ENCODE peak calls at places on chromosomes 1 and 21, in four cellular contexts. T is K562, V is H1, W is HepG2. K is an unnamed sample.

GRCh38 chr21:45984584-45985095 is 3.1 kb downstream of the COL6A1 start:
- DNase-seq in T (no peak), V (no peak), W (no peak), K (no peak)

GRCh38 chr1:92749024-92749634 is 35.8 kb downstream of the EVI5 start:
- DNase-seq in T (peak; percentile 51), V (no peak), W (peak; percentile 62), K (peak; percentile 70)

GRCh38 chr1:37759451-37759850 is 5.5 kb downstream of the EPHA10 start:
- DNase-seq in T (no peak), V (no peak), W (no peak), K (no peak)

GRCh38 chr1:213697192-213697802 is 290.5 kb upstream of the PROX1 start:
- DNase-seq in T (no peak), V (no peak), W (no peak), K (no peak)

GRCh38 chr1:65605621-65606020 is 185.2 kb downstream of the LEPR start:
- DNase-seq in T (no peak), V (no peak), W (no peak), K (no peak)

GRCh38 chr1:85544689-85545203 is 35.8 kb upstream of the CCN1 start:
- DNase-seq in T (no peak), V (no peak), W (peak; percentile 46), K (no peak)

GRCh38 chr1:173195596-173196088 is 11.5 kb downstream of the TNFSF4 start:
- DNase-seq in T (no peak), V (no peak), W (no peak), K (no peak)

GRCh38 chr21:14862794-14863720 is 201.7 kb downstream of the NRIP1 start:
- DNase-seq in T (no peak), V (no peak), W (peak; percentile 13), K (no peak)

GRCh38 chr1:63401945-63402344 is 34.5 kb downstream of the ALG6 start:
- DNase-seq in T (no peak), V (no peak), W (no peak), K (no peak)

GRCh38 chr1:92487078-92487605 is 417 bp upstream of the GFI1 start:
- DNase-seq in T (no peak), V (no peak), W (no peak), K (no peak)

GRCh38 chr1:65065535-65066378 is 82.2 kb upstream of the AK4 start:
- DNase-seq in T (peak; percentile 38), V (no peak), W (no peak), K (no peak)

GRCh38 chr1:165807613-165808012 is 19.8 kb upstream of the UCK2 start:
- DNase-seq in T (no peak), V (no peak), W (no peak), K (no peak)

GRCh38 chr1:7044471-7044805 is 259.2 kb downstream of the CAMTA1 start:
- DNase-seq in T (no peak), V (no peak), W (no peak), K (no peak)

GRCh38 chr1:214895226-214895625 is 187.3 kb upstream of the KCNK2 start:
- DNase-seq in T (no peak), V (no peak), W (no peak), K (no peak)

GRCh38 chr1:235304549-235305451 is 23.2 kb downstream of the ARID4B start:
- DNase-seq in T (no peak), V (no peak), W (no peak), K (no peak)

GRCh38 chr1:8985915-8986813 is 40.1 kb downstream of the SLC2A7 start:
- DNase-seq in T (no peak), V (no peak), W (peak; percentile 55), K (peak; percentile 89)

GRCh38 chr1:19179597-19180271 is 30.3 kb downstream of the UBR4 start:
- DNase-seq in T (peak; percentile 51), V (no peak), W (peak; percentile 33), K (no peak)

GRCh38 chr1:3130268-3130667 is 61.3 kb downstream of the PRDM16 start:
- DNase-seq in T (no peak), V (no peak), W (no peak), K (no peak)

GRCh38 chr1:178494569-178494971 is 2.2 kb downstream of the CLEC20A start:
- DNase-seq in T (no peak), V (no peak), W (no peak), K (no peak)

GRCh38 chr1:29865051-29865450 is 628.7 kb downstream of the PTPRU start:
- DNase-seq in T (no peak), V (no peak), W (no peak), K (no peak)

GRCh38 chr1:88998716-88999115 is 6.3 kb upstream of the KYAT3 start:
- DNase-seq in T (peak; percentile 38), V (no peak), W (peak; percentile 64), K (peak; percentile 21)

GRCh38 chr21:17929514-17929913 is 110.4 kb upstream of the C21orf91 start:
- DNase-seq in T (no peak), V (no peak), W (no peak), K (no peak)

GRCh38 chr1:84434081-84434755 is 35.9 kb downstream of the DNASE2B start:
- DNase-seq in T (no peak), V (no peak), W (no peak), K (no peak)

GRCh38 chr1:21332691-21333449 is 42.6 kb upstream of the ECE1 start:
- DNase-seq in T (no peak), V (no peak), W (peak; percentile 59), K (no peak)

GRCh38 chr1:78490861-78491310 is at the start of gene PTGFR:
- DNase-seq in T (no peak), V (no peak), W (no peak), K (no peak)

GRCh38 chr1:211280910-211281309 is 21.7 kb downstream of the RCOR3 start:
- DNase-seq in T (no peak), V (no peak), W (no peak), K (no peak)

GRCh38 chr1:168234846-168235547 is 9.2 kb downstream of the SFT2D2 start:
- DNase-seq in T (peak; percentile 70), V (no peak), W (peak; percentile 56), K (peak; percentile 84)

GRCh38 chr1:166627583-166627982 is 211.7 kb upstream of the POGK start:
- DNase-seq in T (no peak), V (no peak), W (no peak), K (no peak)

GRCh38 chr1:57741521-57741920 is 317.7 kb upstream of the DAB1 start:
- DNase-seq in T (no peak), V (no peak), W (no peak), K (no peak)

GRCh38 chr1:63868220-63868897 is 94.5 kb downstream of the ROR1 start:
- DNase-seq in T (no peak), V (no peak), W (no peak), K (peak; percentile 29)

GRCh38 chr1:42931911-42932422 is 26.7 kb downstream of the SLC2A1 start:
- DNase-seq in T (peak; percentile 51), V (no peak), W (no peak), K (no peak)

GRCh38 chr1:208025036-208025435 is 114.1 kb upstream of the CD34 start:
- DNase-seq in T (no peak), V (no peak), W (no peak), K (no peak)

GRCh38 chr1:22490309-22490708 is 38.7 kb downstream of the ZBTB40 start:
- DNase-seq in T (no peak), V (peak; percentile 57), W (no peak), K (no peak)

GRCh38 chr21:18178509-18178908 is 66.1 kb upstream of the CHODL start:
- DNase-seq in T (no peak), V (no peak), W (no peak), K (no peak)

GRCh38 chr1:12458571-12458970 is 159.4 kb downstream of the DHRS3 start:
- DNase-seq in T (no peak), V (no peak), W (no peak), K (no peak)

GRCh38 chr1:116556289-116557006 is 14.4 kb downstream of the CD58 start:
- DNase-seq in T (peak; percentile 57), V (no peak), W (no peak), K (peak; percentile 62)

GRCh38 chr1:236465959-236466303 is 57.9 kb upstream of the LGALS8 start:
- DNase-seq in T (no peak), V (no peak), W (no peak), K (no peak)

GRCh38 chr1:2394761-2395160 is 3.1 kb downstream of the RER1 start:
- DNase-seq in T (no peak), V (no peak), W (no peak), K (no peak)

GRCh38 chr1:234213576-234214128 is 159.6 kb upstream of the COA6 start:
- DNase-seq in T (no peak), V (no peak), W (no peak), K (no peak)

GRCh38 chr1:197782719-197783328 is 7.5 kb upstream of the DENND1B start:
- DNase-seq in T (no peak), V (no peak), W (no peak), K (no peak)

GRCh38 chr1:197783510-197783948 is 8.2 kb upstream of the DENND1B start:
- DNase-seq in T (no peak), V (no peak), W (no peak), K (no peak)

GRCh38 chr1:197778326-197778922 is 3.1 kb upstream of the DENND1B start:
- DNase-seq in T (no peak), V (no peak), W (no peak), K (no peak)

GRCh38 chr1:197779921-197780320 is 4.6 kb upstream of the DENND1B start:
- DNase-seq in T (no peak), V (no peak), W (no peak), K (no peak)

GRCh38 chr1:197781998-197782718 is 6.9 kb upstream of the DENND1B start:
- DNase-seq in T (no peak), V (no peak), W (no peak), K (no peak)
- TF ChIP-seq KDM1A in T (no peak), V (no peak), W (no peak), K (no peak)

GRCh38 chr1:54347955-54348699 is 58.1 kb downstream of the SSBP3 start:
- DNase-seq in T (no peak), V (no peak), W (peak; percentile 89), K (no peak)
- TF ChIP-seq MAFK in T (no peak), V (no peak), W (no peak), K (no peak)

DNA sequence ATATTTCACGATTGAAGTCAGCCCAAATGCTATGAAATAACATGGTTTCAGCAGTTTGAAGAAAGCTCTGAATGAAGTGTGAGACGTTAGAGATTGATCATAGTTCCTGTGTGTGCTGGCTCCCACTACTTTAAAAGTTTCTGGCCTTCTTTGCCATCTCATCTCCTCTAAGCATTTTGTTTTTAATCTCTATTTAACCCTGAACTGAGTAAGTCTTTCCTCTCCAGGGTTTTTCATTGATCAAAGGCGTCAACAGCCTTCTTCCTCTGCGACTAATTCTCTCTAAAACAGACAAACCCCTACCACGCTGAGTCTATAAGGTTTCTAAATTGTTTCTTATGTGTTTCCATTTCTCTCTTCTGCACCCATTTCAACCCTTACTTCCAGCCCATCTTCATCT is 225.4 kb upstream of the B3GALT2 start:
- DNase-seq in T (no peak), V (no peak), W (no peak), K (no peak)
- TF ChIP-seq KDM1A in T (no peak), V (no peak), W (no peak), K (no peak)

GRCh38 chr1:31433396-31433930 is 20.4 kb downstream of the SERINC2 start:
- DNase-seq in T (no peak), V (no peak), W (no peak), K (no peak)

GRCh38 chr1:31436596-31437432 is 23.8 kb downstream of the SERINC2 start:
- DNase-seq in T (no peak), V (no peak), W (peak; percentile 48), K (no peak)

GRCh38 chr1:31434101-31434871 is 21.3 kb downstream of the SERINC2 start:
- DNase-seq in T (no peak), V (no peak), W (peak; percentile 83), K (no peak)

GRCh38 chr1:31435471-31436409 is 22.7 kb downstream of the SERINC2 start:
- DNase-seq in T (no peak), V (no peak), W (no peak), K (no peak)

GRCh38 chr1:31434979-31435378 is 22.0 kb downstream of the SERINC2 start:
- DNase-seq in T (no peak), V (no peak), W (no peak), K (no peak)
- TF ChIP-seq MAFK in T (no peak), V (no peak), W (no peak), K (no peak)